ENCODE peak calls at places on chromosome 14, in six cellular contexts. One of them, this sample, is unnamed.

GRCh38 chr14:68665792-68666195 is 127.1 kb downstream of the ZFP36L1 start:
- DNase-seq in renal cortical epithelial cell: no peak
- DNase-seq in stimulated activated CD8-positive, alpha-beta memory T cell treated with anti-CD3 and anti-CD28 coated beads, Interleukin-4, amount 100 ng/mL, for 24 hours: no peak
- DNase-seq in ELF-1: no peak
- DNase-seq in T follicular helper cell: no peak
- DNase-seq in activated CD8-positive, alpha-beta memory T cell treated with anti-CD3 and anti-CD28 coated beads for 1 hour: no peak
- DNase-seq in this sample: no peak

GRCh38 chr14:23588884-23589598 is 10.5 kb upstream of the JPH4 start:
- DNase-seq in renal cortical epithelial cell: peak; percentile 72
- DNase-seq in stimulated activated CD8-positive, alpha-beta memory T cell treated with anti-CD3 and anti-CD28 coated beads, Interleukin-4, amount 100 ng/mL, for 24 hours: peak; percentile 69
- DNase-seq in ELF-1: peak; percentile 92
- DNase-seq in T follicular helper cell: peak; percentile 66
- DNase-seq in activated CD8-positive, alpha-beta memory T cell treated with anti-CD3 and anti-CD28 coated beads for 1 hour: peak; percentile 43
- DNase-seq in this sample: peak; percentile 91

GRCh38 chr14:100554082-100554677 is 33.0 kb downstream of the BEGAIN start:
- DNase-seq in renal cortical epithelial cell: peak; percentile 1
- DNase-seq in stimulated activated CD8-positive, alpha-beta memory T cell treated with anti-CD3 and anti-CD28 coated beads, Interleukin-4, amount 100 ng/mL, for 24 hours: no peak
- DNase-seq in ELF-1: no peak
- DNase-seq in T follicular helper cell: no peak
- DNase-seq in activated CD8-positive, alpha-beta memory T cell treated with anti-CD3 and anti-CD28 coated beads for 1 hour: no peak
- DNase-seq in this sample: peak; percentile 55

GRCh38 chr14:57747036-57747435 is 118.9 kb downstream of the SLC35F4 start:
- DNase-seq in renal cortical epithelial cell: peak; percentile 36
- DNase-seq in stimulated activated CD8-positive, alpha-beta memory T cell treated with anti-CD3 and anti-CD28 coated beads, Interleukin-4, amount 100 ng/mL, for 24 hours: no peak
- DNase-seq in ELF-1: no peak
- DNase-seq in T follicular helper cell: no peak
- DNase-seq in activated CD8-positive, alpha-beta memory T cell treated with anti-CD3 and anti-CD28 coated beads for 1 hour: no peak
- DNase-seq in this sample: peak; percentile 57

GRCh38 chr14:80426686-80427085 is 215.4 kb upstream of the DIO2 start:
- DNase-seq in renal cortical epithelial cell: no peak
- DNase-seq in stimulated activated CD8-positive, alpha-beta memory T cell treated with anti-CD3 and anti-CD28 coated beads, Interleukin-4, amount 100 ng/mL, for 24 hours: no peak
- DNase-seq in ELF-1: no peak
- DNase-seq in T follicular helper cell: no peak
- DNase-seq in activated CD8-positive, alpha-beta memory T cell treated with anti-CD3 and anti-CD28 coated beads for 1 hour: no peak
- DNase-seq in this sample: no peak

GRCh38 chr14:103404032-103404918 is 19.1 kb downstream of the MARK3 start:
- DNase-seq in renal cortical epithelial cell: no peak
- DNase-seq in stimulated activated CD8-positive, alpha-beta memory T cell treated with anti-CD3 and anti-CD28 coated beads, Interleukin-4, amount 100 ng/mL, for 24 hours: no peak
- DNase-seq in ELF-1: no peak
- DNase-seq in T follicular helper cell: no peak
- DNase-seq in activated CD8-positive, alpha-beta memory T cell treated with anti-CD3 and anti-CD28 coated beads for 1 hour: no peak
- DNase-seq in this sample: no peak

GRCh38 chr14:22882529-22883190 is 362 bp upstream of the REM2 start:
- DNase-seq in renal cortical epithelial cell: peak; percentile 51
- DNase-seq in stimulated activated CD8-positive, alpha-beta memory T cell treated with anti-CD3 and anti-CD28 coated beads, Interleukin-4, amount 100 ng/mL, for 24 hours: no peak
- DNase-seq in ELF-1: peak; percentile 72
- DNase-seq in T follicular helper cell: peak; percentile 31
- DNase-seq in activated CD8-positive, alpha-beta memory T cell treated with anti-CD3 and anti-CD28 coated beads for 1 hour: peak; percentile 17
- DNase-seq in this sample: peak; percentile 58

GRCh38 chr14:24508155-24508554 is at the start of gene CMA1:
- DNase-seq in renal cortical epithelial cell: no peak
- DNase-seq in stimulated activated CD8-positive, alpha-beta memory T cell treated with anti-CD3 and anti-CD28 coated beads, Interleukin-4, amount 100 ng/mL, for 24 hours: no peak
- DNase-seq in ELF-1: no peak
- DNase-seq in T follicular helper cell: no peak
- DNase-seq in activated CD8-positive, alpha-beta memory T cell treated with anti-CD3 and anti-CD28 coated beads for 1 hour: no peak
- DNase-seq in this sample: no peak

GRCh38 chr14:77119852-77120251 is 21.7 kb downstream of the ZDHHC22 start:
- DNase-seq in renal cortical epithelial cell: no peak
- DNase-seq in stimulated activated CD8-positive, alpha-beta memory T cell treated with anti-CD3 and anti-CD28 coated beads, Interleukin-4, amount 100 ng/mL, for 24 hours: no peak
- DNase-seq in ELF-1: no peak
- DNase-seq in T follicular helper cell: no peak
- DNase-seq in activated CD8-positive, alpha-beta memory T cell treated with anti-CD3 and anti-CD28 coated beads for 1 hour: no peak
- DNase-seq in this sample: no peak

GRCh38 chr14:38866461-38866860 is 236.6 kb downstream of the SEC23A start:
- DNase-seq in renal cortical epithelial cell: no peak
- DNase-seq in stimulated activated CD8-positive, alpha-beta memory T cell treated with anti-CD3 and anti-CD28 coated beads, Interleukin-4, amount 100 ng/mL, for 24 hours: no peak
- DNase-seq in ELF-1: no peak
- DNase-seq in T follicular helper cell: no peak
- DNase-seq in activated CD8-positive, alpha-beta memory T cell treated with anti-CD3 and anti-CD28 coated beads for 1 hour: no peak
- DNase-seq in this sample: no peak

GRCh38 chr14:76352639-76353281 is 23.2 kb upstream of the ESRRB start:
- DNase-seq in renal cortical epithelial cell: no peak
- DNase-seq in stimulated activated CD8-positive, alpha-beta memory T cell treated with anti-CD3 and anti-CD28 coated beads, Interleukin-4, amount 100 ng/mL, for 24 hours: peak; percentile 34
- DNase-seq in ELF-1: peak; percentile 81
- DNase-seq in T follicular helper cell: peak; percentile 4
- DNase-seq in activated CD8-positive, alpha-beta memory T cell treated with anti-CD3 and anti-CD28 coated beads for 1 hour: peak; percentile 10
- DNase-seq in this sample: peak; percentile 29

GRCh38 chr14:51182166-51182565 is 57.9 kb upstream of the TMX1 start:
- DNase-seq in renal cortical epithelial cell: no peak
- DNase-seq in stimulated activated CD8-positive, alpha-beta memory T cell treated with anti-CD3 and anti-CD28 coated beads, Interleukin-4, amount 100 ng/mL, for 24 hours: no peak
- DNase-seq in ELF-1: no peak
- DNase-seq in T follicular helper cell: no peak
- DNase-seq in activated CD8-positive, alpha-beta memory T cell treated with anti-CD3 and anti-CD28 coated beads for 1 hour: no peak
- DNase-seq in this sample: no peak

GRCh38 chr14:104898195-104898558 is 26.5 kb upstream of the PLD4 start:
- DNase-seq in renal cortical epithelial cell: no peak
- DNase-seq in stimulated activated CD8-positive, alpha-beta memory T cell treated with anti-CD3 and anti-CD28 coated beads, Interleukin-4, amount 100 ng/mL, for 24 hours: no peak
- DNase-seq in ELF-1: no peak
- DNase-seq in T follicular helper cell: no peak
- DNase-seq in activated CD8-positive, alpha-beta memory T cell treated with anti-CD3 and anti-CD28 coated beads for 1 hour: no peak
- DNase-seq in this sample: no peak

This sample was measured in mucosa of gallbladder.